ENCODE peak calls at places on chromosomes 12 and 14, in six cellular contexts. W is right atrium auricular region, O is HuH-7, C is H4, B is EL, A is AML-193. S is an unnamed sample.

GRCh38 chr12:93197067-93197593 is 180.6 kb upstream of the NUDT4 start:
- DNase-seq in W (no peak), O (no peak), C (no peak), B (peak), A (no peak), S (no peak)

GRCh38 chr12:71846322-71846940 is 6.9 kb downstream of the TBC1D15 start:
- DNase-seq in W (no peak), O (peak), C (peak), B (peak), A (peak), S (peak)

GRCh38 chr12:113649256-113649830 is 177.7 kb upstream of the LHX5 start:
- DNase-seq in W (no peak), O (no peak), C (no peak), B (no peak), A (no peak), S (no peak)

GRCh38 chr14:64659366-64659765 is 44.9 kb upstream of the PLEKHG3 start:
- DNase-seq in W (no peak), O (no peak), C (no peak), B (peak), A (no peak), S (no peak)

GRCh38 chr12:92136883-92137582 is 8.6 kb downstream of the BTG1 start:
- DNase-seq in W (no peak), O (peak), C (peak), B (peak), A (peak), S (peak)

GRCh38 chr12:51895378-51896135 is 7.7 kb downstream of the ANKRD33 start:
- DNase-seq in W (no peak), O (no peak), C (no peak), B (no peak), A (no peak), S (no peak)

GRCh38 chr12:15811192-15812127 is 22.3 kb upstream of the EPS8 start:
- DNase-seq in W (no peak), O (no peak), C (no peak), B (no peak), A (no peak), S (no peak)

GRCh38 chr14:93332032-93332852 is 594 bp downstream of the BTBD7 start:
- DNase-seq in W (no peak), O (peak), C (no peak), B (peak), A (no peak), S (no peak)

GRCh38 chr14:65377576-65377975 is 35.0 kb upstream of the FUT8 start:
- DNase-seq in W (no peak), O (no peak), C (no peak), B (no peak), A (no peak), S (no peak)

GRCh38 chr14:100428727-100429126 is 105.6 kb downstream of the SLC25A47 start:
- DNase-seq in W (no peak), O (no peak), C (peak), B (peak), A (no peak), S (no peak)

GRCh38 chr12:49428652-49429549 is 61.6 kb downstream of the SPATS2 start:
- DNase-seq in W (no peak), O (no peak), C (peak), B (peak), A (no peak), S (peak)